ENCODE peak calls at places on chromosomes 2 and 18, in four cellular contexts. L, I, W and B are unnamed samples. For H3K9me3, the result is how much of the 10 kb centered on the place peaks cover.

GRCh38 chr18:9534844-9535243 is 59.5 kb downstream of the RALBP1 start:
- DNase-seq in L (no peak), I (no peak), W (no peak), B (no peak)

GRCh38 chr2:239181601-239182471 is 219.0 kb downstream of the HDAC4 start:
- DNase-seq in L (no peak), I (no peak), W (peak), B (peak)

GRCh38 chr2:139917723-139918384 is 1137.7 kb upstream of the NXPH2 start:
- DNase-seq in L (no peak), I (no peak), W (no peak), B (no peak)

GRCh38 chr2:7819860-7820259 is 862.0 kb upstream of the ID2 start:
- DNase-seq in L (no peak), I (no peak), W (no peak), B (no peak)

GRCh38 chr2:30232801-30233130 is 1.4 kb downstream of the LBH start:
- DNase-seq in L (no peak), I (no peak), W (no peak), B (no peak)

GRCh38 chr18:10588975-10589374 is 63.1 kb downstream of the NAPG start:
- DNase-seq in L (peak), I (no peak), W (no peak), B (no peak)

GRCh38 chr2:191150451-191151314 is at the start of gene STAT4:
- DNase-seq in L (peak), I (peak), W (no peak), B (peak)

GRCh38 chr2:234548720-234549420 is 52.0 kb upstream of the ARL4C start:
- DNase-seq in L (peak), I (peak), W (no peak), B (peak)

GRCh38 chr2:166867874-166868514 is 20.3 kb upstream of the XIRP2 start:
- DNase-seq in L (no peak), I (no peak), W (no peak), B (peak)

GRCh38 chr18:644395-645004 is 13.0 kb upstream of the TYMS start:
- DNase-seq in L (no peak), I (no peak), W (peak), B (no peak)

GRCh38 chr2:71069376-71069775 is 928 bp downstream of the NAGK start:
- DNase-seq in L (peak), I (peak), W (no peak), B (no peak)

GRCh38 chr2:51866361-51866760 is 834.4 kb upstream of the NRXN1 start:
- DNase-seq in L (peak), I (peak), W (no peak), B (no peak)

GRCh38 chr2:164967781-164968228 is 12.5 kb upstream of the SLC38A11 start:
- DNase-seq in L (peak), I (peak), W (no peak), B (peak)

GRCh38 chr2:54465143-54465542 is 9.0 kb downstream of the SPTBN1 start:
- DNase-seq in L (no peak), I (no peak), W (no peak), B (no peak)

GRCh38 chr2:203887680-203888079 is 20.1 kb downstream of the CTLA4 start:
- DNase-seq in L (no peak), I (no peak), W (no peak), B (no peak)

GRCh38 chr2:206423147-206423546 is 20.2 kb upstream of the ADAM23 start:
- DNase-seq in L (no peak), I (no peak), W (no peak), B (peak)

GRCh38 chr18:23900979-23901378 is 113.6 kb upstream of the TTC39C start:
- DNase-seq in L (no peak), I (no peak), W (no peak), B (no peak)

GRCh38 chr2:196195302-196195701 is 23.9 kb upstream of the STK17B start:
- DNase-seq in L (no peak), I (no peak), W (no peak), B (no peak)
- H3K4me3 ChIP-seq in L (no peak), I (no peak), W (no peak), B (no peak)

GRCh38 chr2:27080603-27080938 is 2.2 kb downstream of the EMILIN1 start:
- DNase-seq in L (no peak), I (no peak), W (no peak), B (no peak)
- H3K9ac ChIP-seq in L (peak), I (peak), W (no peak), B (no peak)

DNA sequence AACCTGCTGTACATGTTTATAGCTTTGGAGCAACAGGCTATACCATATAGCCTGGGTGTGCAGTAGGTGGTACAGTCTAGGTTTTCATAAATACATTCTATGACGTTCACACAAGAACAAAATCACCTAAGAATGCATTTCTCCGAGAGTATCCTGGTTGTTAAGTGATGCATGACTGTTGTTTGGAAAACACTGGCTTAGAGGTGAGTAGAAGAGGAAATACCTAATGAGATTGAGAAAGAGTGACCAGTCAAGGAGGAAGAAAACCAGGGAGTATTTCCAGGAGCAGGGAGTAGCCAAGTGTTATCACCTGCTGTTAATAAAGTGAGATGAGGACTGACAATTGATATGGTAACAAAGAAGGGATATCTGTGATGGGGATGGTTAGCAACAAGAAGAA is 2.9 kb upstream of the ZNF892 start:
- DNase-seq in L (no peak), I (no peak), W (no peak), B (no peak)
- H3K9me3 ChIP-seq in L (under half), I (under half), W (under half), B (under half)

DNA sequence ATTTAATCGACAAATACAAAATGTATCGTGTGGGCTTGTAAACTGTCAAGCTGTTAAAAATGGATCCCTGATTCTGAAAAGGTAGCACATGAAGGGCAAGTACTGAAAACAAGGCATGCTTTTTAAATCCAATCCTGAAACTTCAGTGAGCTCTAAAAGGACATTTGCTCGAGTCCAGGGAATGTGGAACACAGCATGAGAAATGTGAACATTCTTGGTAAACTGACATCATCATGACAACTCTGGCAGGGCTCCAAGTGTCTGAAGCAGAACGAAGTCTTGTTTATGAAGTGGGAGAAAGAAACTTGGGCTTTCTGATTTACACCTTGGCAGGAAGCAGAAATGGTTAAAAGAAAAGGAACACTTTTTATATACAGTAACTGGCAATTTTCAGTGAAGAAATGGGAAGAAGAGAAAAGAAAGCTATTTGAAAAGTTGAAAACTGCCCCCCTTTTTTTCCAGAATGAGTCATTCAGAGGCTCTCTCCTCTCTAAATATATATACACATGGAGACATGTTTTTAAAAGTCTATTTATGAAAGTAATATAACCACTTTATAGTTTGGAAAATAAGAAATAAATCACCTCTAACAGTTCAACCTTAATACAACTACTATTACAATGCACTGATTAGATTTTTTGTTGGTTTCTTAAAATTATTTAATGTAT is 120.8 kb downstream of the GAREM1 start:
- DNase-seq in L (peak), I (peak), W (peak), B (no peak)
- H3K4me3 ChIP-seq in L (peak), I (peak), W (no peak), B (no peak)

GRCh38 chr2:181575024-181575649 is 81.8 kb downstream of the CERKL start:
- DNase-seq in L (no peak), I (no peak), W (no peak), B (no peak)

GRCh38 chr2:181574321-181574720 is 82.6 kb downstream of the CERKL start:
- DNase-seq in L (no peak), I (no peak), W (no peak), B (peak)

GRCh38 chr2:181576431-181576830 is 80.5 kb downstream of the CERKL start:
- DNase-seq in L (no peak), I (no peak), W (no peak), B (no peak)

GRCh38 chr2:181573140-181573736 is 83.7 kb downstream of the CERKL start:
- DNase-seq in L (peak), I (peak), W (peak), B (no peak)

DNA sequence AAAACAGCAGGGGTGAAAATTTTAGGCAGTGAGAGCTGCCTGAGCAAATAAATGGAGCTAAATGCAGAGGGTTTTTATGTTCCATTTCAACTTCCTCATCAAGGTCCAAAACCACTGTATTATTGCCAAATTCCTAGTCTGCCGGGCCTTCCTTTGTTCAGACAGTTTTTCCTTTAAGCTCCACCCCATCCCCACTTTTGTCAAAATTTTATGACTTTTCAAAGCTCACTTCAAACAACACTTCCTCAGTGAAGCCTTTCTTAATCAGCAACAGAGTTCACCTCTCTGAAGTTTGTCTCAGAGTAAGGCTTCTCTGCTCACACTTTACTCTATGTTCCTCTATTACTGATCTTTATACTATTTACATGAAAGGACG is 81.3 kb downstream of the CERKL start:
- DNase-seq in L (no peak), I (no peak), W (no peak), B (no peak)
- H3K9ac ChIP-seq in L (no peak), I (no peak), W (no peak), B (no peak)

DNA sequence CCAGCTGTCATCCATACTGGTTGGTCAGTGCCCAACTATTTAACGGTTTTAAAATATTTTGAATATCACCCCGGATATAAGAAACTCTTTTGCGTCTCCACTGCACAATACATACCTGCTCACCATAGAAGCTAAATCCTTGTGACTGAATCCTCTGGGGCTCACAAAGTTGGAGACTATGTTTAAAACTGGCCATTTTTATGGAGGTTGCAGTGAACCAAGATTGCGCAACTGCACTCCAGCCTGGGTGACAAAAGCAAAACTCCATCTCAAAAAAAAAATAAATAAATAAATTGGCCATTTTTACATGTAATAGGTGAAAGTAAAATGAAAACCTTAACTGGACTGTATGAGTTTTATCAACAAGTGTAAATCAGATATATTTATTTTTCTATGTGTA is 55.6 kb upstream of the TMEM17 start:
- DNase-seq in L (no peak), I (no peak), W (no peak), B (no peak)
- H3K9me3 ChIP-seq in L (under half), I (under half), W (under half), B (under half)

GRCh38 chr18:8231316-8231715 is 377.9 kb upstream of the RAB12 start:
- DNase-seq in L (peak), I (no peak), W (no peak), B (no peak)
- H3K4me3 ChIP-seq in L (no peak), I (no peak), W (no peak), B (no peak)

GRCh38 chr2:219433666-219434467 is 776 bp upstream of the SPEG start:
- DNase-seq in L (peak), I (peak), W (peak), B (peak)

GRCh38 chr2:219436491-219436890 is 1.8 kb downstream of the SPEG start:
- DNase-seq in L (no peak), I (no peak), W (no peak), B (no peak)

GRCh38 chr2:219435701-219436100 is 1.1 kb downstream of the SPEG start:
- DNase-seq in L (no peak), I (no peak), W (no peak), B (peak)

GRCh38 chr2:219434718-219435525 is at the start of gene SPEG:
- DNase-seq in L (no peak), I (peak), W (no peak), B (peak)

DNA sequence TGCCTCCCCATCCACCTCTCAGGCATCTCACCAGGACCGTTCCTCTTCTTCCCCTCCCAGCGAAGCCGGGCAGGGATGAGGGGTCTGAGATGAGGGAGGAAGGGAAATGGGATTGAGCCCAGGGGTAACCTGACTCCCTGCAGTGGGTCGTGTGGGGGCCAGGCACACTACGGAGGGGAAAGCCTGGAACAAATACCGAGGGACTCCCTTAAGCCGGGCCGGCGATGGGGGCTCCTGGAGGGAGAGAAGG is 250 bp upstream of the SPEG start:
- DNase-seq in L (no peak), I (no peak), W (no peak), B (no peak)
- H3K9ac ChIP-seq in L (no peak), I (no peak), W (no peak), B (no peak)

GRCh38 chr2:127365211-127365643 is 22.5 kb downstream of the MAP3K2 start:
- DNase-seq in L (peak), I (no peak), W (no peak), B (peak)

GRCh38 chr2:127370010-127370409 is 17.8 kb downstream of the MAP3K2 start:
- DNase-seq in L (no peak), I (no peak), W (no peak), B (no peak)

GRCh38 chr2:127376265-127376664 is 11.5 kb downstream of the MAP3K2 start:
- DNase-seq in L (no peak), I (no peak), W (peak), B (no peak)

GRCh38 chr2:127373362-127374083 is 14.3 kb downstream of the MAP3K2 start:
- DNase-seq in L (no peak), I (no peak), W (peak), B (no peak)

DNA sequence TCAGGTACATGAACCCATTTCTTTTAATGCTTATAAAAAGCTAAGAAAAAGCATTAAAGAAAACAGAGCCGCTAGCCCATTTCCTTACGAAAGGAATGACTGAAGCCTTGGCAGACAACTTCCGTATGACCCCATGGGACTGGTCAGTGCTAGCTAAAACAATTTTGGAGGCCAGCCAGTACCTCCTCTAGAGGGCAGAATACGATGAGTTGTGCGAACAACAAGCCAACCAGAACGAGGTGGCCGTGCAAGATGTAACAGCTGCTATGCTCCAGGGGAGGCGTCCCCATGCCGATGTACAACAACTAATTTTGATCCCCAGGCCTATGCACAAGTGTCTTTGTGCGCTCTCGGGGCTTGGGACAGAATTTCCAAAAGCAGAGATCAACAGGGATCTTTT is 16.7 kb downstream of the MAP3K2 start:
- DNase-seq in L (no peak), I (no peak), W (no peak), B (no peak)
- H3K9me3 ChIP-seq in L (under half), I (under half), W (under half), B (half or more)

DNA sequence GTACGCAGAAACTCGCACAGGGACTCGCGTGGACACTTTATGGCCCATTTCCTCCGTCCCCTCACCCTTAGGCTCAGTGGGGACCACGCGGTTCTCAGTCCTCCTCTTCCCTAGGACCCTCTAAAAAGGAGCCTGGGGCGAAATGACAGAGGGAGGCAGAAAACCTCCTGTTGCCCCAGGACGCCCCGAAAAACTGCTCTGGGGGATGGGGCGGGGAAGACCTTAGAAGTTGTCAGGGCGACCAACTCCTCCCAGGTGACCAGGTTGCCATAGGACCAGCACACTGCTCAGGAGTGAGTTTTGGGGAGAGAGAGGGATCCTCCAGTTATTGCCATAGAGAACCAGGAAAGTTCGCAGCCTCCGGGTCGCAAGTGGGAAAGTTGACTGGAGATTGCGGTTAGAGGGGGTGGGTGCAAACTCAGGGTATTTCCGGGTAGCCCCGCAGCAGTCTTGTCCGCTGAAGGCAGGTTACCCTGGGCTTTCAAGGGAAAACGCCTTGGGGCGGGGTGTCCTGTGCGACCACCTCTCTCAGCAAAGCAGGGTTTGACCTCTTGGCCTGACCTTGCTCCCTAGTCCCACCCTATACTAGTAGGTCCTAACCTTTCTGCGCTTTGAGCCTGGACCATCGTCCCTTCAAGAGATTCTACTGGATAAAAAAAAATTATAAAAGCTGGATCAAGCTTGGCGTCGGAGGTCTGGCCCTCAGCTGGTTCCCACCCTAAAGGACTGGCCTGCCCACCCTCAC is 7.8 kb upstream of the PAX3 start:
- DNase-seq in L (no peak), I (no peak), W (no peak), B (peak)
- H3K4me3 ChIP-seq in L (no peak), I (peak), W (peak), B (no peak)